ENCODE peak calls at places on chromosomes 13 and 19, in four cellular contexts. One of them, this sample, is unnamed.

GRCh38 chr19:5308471-5309437 is 31.9 kb downstream of the PTPRS start:
- DNase-seq in cardiac muscle cell: no peak
- DNase-seq in heart right ventricle: peak; percentile 66
- DNase-seq in tibial nerve: peak; percentile 59
- DNase-seq in this sample: no peak

GRCh38 chr13:31045621-31046081 is 113.2 kb downstream of the TEX26 start:
- DNase-seq in cardiac muscle cell: no peak
- DNase-seq in heart right ventricle: peak; percentile 18
- DNase-seq in tibial nerve: no peak
- DNase-seq in this sample: no peak

GRCh38 chr19:1839658-1840540 is 8.4 kb downstream of the REXO1 start:
- DNase-seq in cardiac muscle cell: no peak
- DNase-seq in heart right ventricle: no peak
- DNase-seq in tibial nerve: no peak
- DNase-seq in this sample: no peak

GRCh38 chr13:105642511-105642958 is 892.9 kb downstream of the EFNB2 start:
- DNase-seq in cardiac muscle cell: no peak
- DNase-seq in heart right ventricle: no peak
- DNase-seq in tibial nerve: no peak
- DNase-seq in this sample: no peak

GRCh38 chr13:113588394-113589111 is 4.0 kb downstream of the TFDP1 start:
- DNase-seq in cardiac muscle cell: no peak
- DNase-seq in heart right ventricle: no peak
- DNase-seq in tibial nerve: no peak
- DNase-seq in this sample: no peak

GRCh38 chr19:49677901-49678674 is 1.0 kb downstream of the PRMT1 start:
- DNase-seq in cardiac muscle cell: peak; percentile 92
- DNase-seq in heart right ventricle: peak; percentile 78
- DNase-seq in tibial nerve: peak; percentile 83
- DNase-seq in this sample: no peak

GRCh38 chr19:34269968-34270621 is 15.7 kb downstream of the GARRE1 start:
- DNase-seq in cardiac muscle cell: no peak
- DNase-seq in heart right ventricle: peak; percentile 79
- DNase-seq in tibial nerve: peak; percentile 27
- DNase-seq in this sample: no peak

GRCh38 chr19:639251-640155 is at the start of gene FGF22:
- DNase-seq in cardiac muscle cell: peak; percentile 95
- DNase-seq in heart right ventricle: peak; percentile 92
- DNase-seq in tibial nerve: peak; percentile 91
- DNase-seq in this sample: peak; percentile 97

GRCh38 chr13:40539954-40540706 is 126.3 kb downstream of the FOXO1 start:
- DNase-seq in cardiac muscle cell: no peak
- DNase-seq in heart right ventricle: no peak
- DNase-seq in tibial nerve: no peak
- DNase-seq in this sample: no peak

DNA sequence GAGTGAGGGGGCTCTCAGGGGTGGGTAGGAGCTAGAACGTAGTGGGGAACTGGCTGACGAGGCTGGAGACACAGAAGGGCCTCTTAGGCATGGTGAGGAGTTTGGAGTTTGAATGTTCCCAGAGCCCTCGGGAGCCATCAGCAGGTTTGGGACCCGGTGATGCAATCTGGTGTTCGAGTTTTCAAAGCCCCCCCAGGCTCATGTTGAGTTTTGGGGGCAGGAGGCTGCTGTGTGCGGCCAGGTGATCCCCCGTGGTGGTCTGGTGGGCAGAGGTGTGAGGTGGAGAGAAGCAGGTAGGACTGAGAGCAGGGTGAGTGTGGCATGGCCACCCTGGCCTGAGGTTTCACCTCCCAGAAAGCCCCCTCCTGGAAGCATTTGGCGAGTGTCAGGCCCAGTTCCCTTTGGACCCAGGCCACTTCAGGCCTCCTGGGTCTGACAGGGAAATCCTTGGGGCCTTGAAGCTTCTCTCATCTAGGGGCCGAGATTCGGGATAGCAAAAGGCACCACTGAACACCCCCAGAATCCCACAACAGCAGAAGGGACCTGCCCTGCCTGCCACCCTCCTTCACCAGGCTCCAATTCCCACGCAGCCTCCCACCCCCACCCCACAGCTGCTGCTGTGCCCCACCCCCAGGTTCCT is 1.2 kb downstream of the YJEFN3 start:
- DNase-seq in cardiac muscle cell: no peak
- DNase-seq in heart right ventricle: no peak
- DNase-seq in tibial nerve: no peak
- DNase-seq in this sample: no peak
- TF ChIP-seq CTCF in cardiac muscle cell: no peak
- TF ChIP-seq CTCF in heart right ventricle: no peak
- TF ChIP-seq CTCF in tibial nerve: no peak
- TF ChIP-seq CTCF in this sample: no peak

GRCh38 chr19:3608079-3608641 is 1.5 kb upstream of the TBXA2R start:
- DNase-seq in cardiac muscle cell: no peak
- DNase-seq in heart right ventricle: no peak
- DNase-seq in tibial nerve: no peak
- DNase-seq in this sample: no peak
- TF ChIP-seq CTCF in cardiac muscle cell: no peak
- TF ChIP-seq CTCF in heart right ventricle: no peak
- TF ChIP-seq CTCF in tibial nerve: no peak
- TF ChIP-seq CTCF in this sample: no peak

GRCh38 chr19:35712529-35712909 is 5.3 kb upstream of the KMT2B start:
- DNase-seq in cardiac muscle cell: no peak
- DNase-seq in heart right ventricle: no peak
- DNase-seq in tibial nerve: no peak
- DNase-seq in this sample: no peak

GRCh38 chr19:35714601-35715354 is 3.0 kb upstream of the KMT2B start:
- DNase-seq in cardiac muscle cell: no peak
- DNase-seq in heart right ventricle: no peak
- DNase-seq in tibial nerve: no peak
- DNase-seq in this sample: no peak

GRCh38 chr19:35710784-35711723 is 6.7 kb downstream of the ZBTB32 start:
- DNase-seq in cardiac muscle cell: no peak
- DNase-seq in heart right ventricle: no peak
- DNase-seq in tibial nerve: no peak
- DNase-seq in this sample: no peak

GRCh38 chr19:35713904-35714440 is 3.8 kb upstream of the KMT2B start:
- DNase-seq in cardiac muscle cell: no peak
- DNase-seq in heart right ventricle: no peak
- DNase-seq in tibial nerve: no peak
- DNase-seq in this sample: no peak

DNA sequence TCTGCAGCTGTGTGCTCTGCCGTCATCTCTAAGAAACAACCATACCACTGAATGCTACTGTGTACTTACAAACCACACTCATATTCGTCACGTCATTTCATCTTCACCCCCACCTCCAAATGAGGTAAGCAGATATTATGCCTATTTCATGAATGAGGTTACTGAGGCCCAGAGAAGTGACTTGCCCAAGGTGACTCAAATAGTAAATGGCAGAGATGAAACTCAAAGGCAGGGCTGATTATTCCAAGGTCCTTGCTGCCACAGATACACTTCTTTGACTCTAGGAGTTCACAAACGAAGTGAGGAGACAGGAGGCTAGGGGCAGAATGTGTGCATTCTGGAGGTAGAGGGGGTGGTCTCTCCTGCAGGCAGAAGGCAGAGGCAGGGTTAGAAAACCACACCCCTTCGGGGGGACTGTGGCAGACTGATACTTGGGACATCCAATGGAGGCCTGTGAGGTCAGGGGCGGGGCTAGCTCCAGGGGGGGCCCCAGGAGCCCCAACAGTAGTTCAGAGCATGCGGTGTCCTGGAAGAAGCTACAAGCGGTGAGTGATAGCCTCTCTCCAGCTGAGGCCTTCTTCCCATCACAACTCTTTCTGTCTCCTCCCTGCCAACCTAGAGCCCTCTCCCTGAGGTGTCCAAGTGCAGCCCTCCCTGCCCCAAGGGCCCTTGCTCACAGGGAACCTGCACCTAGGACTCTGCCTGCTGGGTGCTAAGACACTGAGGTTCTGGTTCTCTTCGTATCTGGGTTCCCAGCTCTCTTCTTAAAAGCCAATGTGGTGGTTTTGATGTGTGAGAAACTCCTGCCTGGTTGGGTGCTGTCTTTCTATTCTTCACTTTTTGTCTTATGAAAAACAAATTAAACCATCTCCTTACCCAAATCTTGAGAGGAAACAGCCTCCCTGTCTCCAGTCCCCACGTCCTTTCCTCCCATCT is 4.6 kb upstream of the KMT2B start:
- DNase-seq in cardiac muscle cell: no peak
- DNase-seq in heart right ventricle: no peak
- DNase-seq in tibial nerve: no peak
- DNase-seq in this sample: no peak
- TF ChIP-seq CTCF in cardiac muscle cell: no peak
- TF ChIP-seq CTCF in heart right ventricle: no peak
- TF ChIP-seq CTCF in tibial nerve: no peak
- TF ChIP-seq CTCF in this sample: no peak

GRCh38 chr19:11346104-11346940 is at the start of the genes CCDC159 and TMEM205:
- DNase-seq in cardiac muscle cell: peak; percentile 100
- DNase-seq in heart right ventricle: peak; percentile 99
- DNase-seq in tibial nerve: peak; percentile 97
- DNase-seq in this sample: peak; percentile 92
- TF ChIP-seq CTCF in cardiac muscle cell: peak; percentile 7
- TF ChIP-seq CTCF in heart right ventricle: no peak
- TF ChIP-seq CTCF in tibial nerve: no peak
- TF ChIP-seq CTCF in this sample: peak; percentile 24

GRCh38 chr13:26062853-26063444 is 11.1 kb upstream of the SHISA2 start:
- DNase-seq in cardiac muscle cell: peak; percentile 75
- DNase-seq in heart right ventricle: peak; percentile 48
- DNase-seq in tibial nerve: peak; percentile 59
- DNase-seq in this sample: no peak
- TF ChIP-seq CTCF in cardiac muscle cell: peak; percentile 82
- TF ChIP-seq CTCF in heart right ventricle: peak; percentile 74
- TF ChIP-seq CTCF in tibial nerve: peak; percentile 70
- TF ChIP-seq CTCF in this sample: peak; percentile 52

GRCh38 chr13:28273919-28274318 is 135.6 kb downstream of the PAN3 start:
- DNase-seq in cardiac muscle cell: no peak
- DNase-seq in heart right ventricle: no peak
- DNase-seq in tibial nerve: no peak
- DNase-seq in this sample: no peak
- TF ChIP-seq CTCF in cardiac muscle cell: no peak
- TF ChIP-seq CTCF in heart right ventricle: no peak
- TF ChIP-seq CTCF in tibial nerve: no peak
- TF ChIP-seq CTCF in this sample: peak; percentile 18

GRCh38 chr13:52846567-52847321 is 1.7 kb downstream of the PCDH8 start:
- DNase-seq in cardiac muscle cell: peak; percentile 90
- DNase-seq in heart right ventricle: peak; percentile 34
- DNase-seq in tibial nerve: peak; percentile 48
- DNase-seq in this sample: no peak
- TF ChIP-seq CTCF in cardiac muscle cell: peak; percentile 52
- TF ChIP-seq CTCF in heart right ventricle: peak; percentile 54
- TF ChIP-seq CTCF in tibial nerve: peak; percentile 52
- TF ChIP-seq CTCF in this sample: peak; percentile 40

GRCh38 chr13:44575035-44575434 is 1.1 kb downstream of the TSC22D1 start:
- DNase-seq in cardiac muscle cell: no peak
- DNase-seq in heart right ventricle: no peak
- DNase-seq in tibial nerve: no peak
- DNase-seq in this sample: no peak

GRCh38 chr13:44573071-44573470 is 3.1 kb downstream of the TSC22D1 start:
- DNase-seq in cardiac muscle cell: no peak
- DNase-seq in heart right ventricle: no peak
- DNase-seq in tibial nerve: no peak
- DNase-seq in this sample: no peak

GRCh38 chr13:44575741-44576395 is at the start of gene TSC22D1:
- DNase-seq in cardiac muscle cell: peak; percentile 57
- DNase-seq in heart right ventricle: peak; percentile 41
- DNase-seq in tibial nerve: peak; percentile 34
- DNase-seq in this sample: no peak

GRCh38 chr13:44574466-44574855 is 1.7 kb downstream of the TSC22D1 start:
- DNase-seq in cardiac muscle cell: no peak
- DNase-seq in heart right ventricle: no peak
- DNase-seq in tibial nerve: no peak
- DNase-seq in this sample: no peak

GRCh38 chr13:44573790-44574465 is 2.2 kb downstream of the TSC22D1 start:
- DNase-seq in cardiac muscle cell: peak; percentile 40
- DNase-seq in heart right ventricle: no peak
- DNase-seq in tibial nerve: no peak
- DNase-seq in this sample: no peak
- TF ChIP-seq CTCF in cardiac muscle cell: peak; percentile 44
- TF ChIP-seq CTCF in heart right ventricle: no peak
- TF ChIP-seq CTCF in tibial nerve: no peak
- TF ChIP-seq CTCF in this sample: no peak

This sample was measured in D721Med.